ENCODE peak calls at places on chromosome 15, in seven cellular contexts. One of them, this sample, is unnamed.

GRCh38 chr15:63088532-63089245 is 33.0 kb upstream of the LACTB start:
- DNase-seq in endothelial cell: no peak
- DNase-seq in WTC11: no peak
- DNase-seq in H9: no peak
- DNase-seq in fibroblast of lung: no peak
- DNase-seq in nephron progenitor cell: no peak
- DNase-seq in BJ: no peak
- DNase-seq in this sample: no peak

GRCh38 chr15:31081568-31082250 is 19.8 kb downstream of the TRPM1 start:
- DNase-seq in endothelial cell: no peak
- DNase-seq in WTC11: no peak
- DNase-seq in H9: no peak
- DNase-seq in fibroblast of lung: no peak
- DNase-seq in nephron progenitor cell: no peak
- DNase-seq in BJ: no peak
- DNase-seq in this sample: peak; percentile 59

GRCh38 chr15:28125673-28126651 is 26.8 kb upstream of the OCA2 start:
- DNase-seq in endothelial cell: peak; percentile 33
- DNase-seq in WTC11: no peak
- DNase-seq in H9: no peak
- DNase-seq in fibroblast of lung: peak; percentile 73
- DNase-seq in nephron progenitor cell: no peak
- DNase-seq in BJ: no peak
- DNase-seq in this sample: no peak

GRCh38 chr15:86555939-86556725 is 476.5 kb downstream of the AGBL1 start:
- DNase-seq in endothelial cell: no peak
- DNase-seq in WTC11: no peak
- DNase-seq in H9: no peak
- DNase-seq in fibroblast of lung: no peak
- DNase-seq in nephron progenitor cell: no peak
- DNase-seq in BJ: no peak
- DNase-seq in this sample: no peak

GRCh38 chr15:42999201-42999779 is 78.7 kb upstream of the TTBK2 start:
- DNase-seq in endothelial cell: no peak
- DNase-seq in WTC11: no peak
- DNase-seq in H9: no peak
- DNase-seq in fibroblast of lung: no peak
- DNase-seq in nephron progenitor cell: no peak
- DNase-seq in BJ: no peak
- DNase-seq in this sample: no peak

GRCh38 chr15:67173015-67173414 is 81.4 kb downstream of the AAGAB start:
- DNase-seq in endothelial cell: no peak
- DNase-seq in WTC11: no peak
- DNase-seq in H9: no peak
- DNase-seq in fibroblast of lung: no peak
- DNase-seq in nephron progenitor cell: no peak
- DNase-seq in BJ: no peak
- DNase-seq in this sample: no peak

GRCh38 chr15:91855684-91856553 is 2.4 kb downstream of the SLCO3A1 start:
- DNase-seq in endothelial cell: peak; percentile 38
- DNase-seq in WTC11: peak; percentile 82
- DNase-seq in H9: peak; percentile 92
- DNase-seq in fibroblast of lung: no peak
- DNase-seq in nephron progenitor cell: peak; percentile 37
- DNase-seq in BJ: no peak
- DNase-seq in this sample: peak; percentile 44

GRCh38 chr15:90063733-90064247 is 38.5 kb downstream of the IDH2 start:
- DNase-seq in endothelial cell: no peak
- DNase-seq in WTC11: no peak
- DNase-seq in H9: no peak
- DNase-seq in fibroblast of lung: no peak
- DNase-seq in nephron progenitor cell: no peak
- DNase-seq in BJ: no peak
- DNase-seq in this sample: no peak

GRCh38 chr15:47728886-47729285 is 11.6 kb downstream of the SEMA6D start:
- DNase-seq in endothelial cell: no peak
- DNase-seq in WTC11: no peak
- DNase-seq in H9: no peak
- DNase-seq in fibroblast of lung: no peak
- DNase-seq in nephron progenitor cell: no peak
- DNase-seq in BJ: no peak
- DNase-seq in this sample: no peak

GRCh38 chr15:51162865-51163762 is 68.4 kb upstream of the TNFAIP8L3 start:
- DNase-seq in endothelial cell: peak; percentile 74
- DNase-seq in WTC11: peak; percentile 76
- DNase-seq in H9: peak; percentile 74
- DNase-seq in fibroblast of lung: peak; percentile 80
- DNase-seq in nephron progenitor cell: peak; percentile 78
- DNase-seq in BJ: no peak
- DNase-seq in this sample: peak; percentile 89

GRCh38 chr15:80141916-80142598 is 10.7 kb upstream of the FAH start:
- DNase-seq in endothelial cell: no peak
- DNase-seq in WTC11: no peak
- DNase-seq in H9: no peak
- DNase-seq in fibroblast of lung: no peak
- DNase-seq in nephron progenitor cell: no peak
- DNase-seq in BJ: no peak
- DNase-seq in this sample: no peak

GRCh38 chr15:36066757-36067156 is 512.7 kb upstream of the CDIN1 start:
- DNase-seq in endothelial cell: no peak
- DNase-seq in WTC11: no peak
- DNase-seq in H9: no peak
- DNase-seq in fibroblast of lung: no peak
- DNase-seq in nephron progenitor cell: no peak
- DNase-seq in BJ: no peak
- DNase-seq in this sample: no peak

GRCh38 chr15:65033659-65034269 is 4.3 kb upstream of the MTFMT start:
- DNase-seq in endothelial cell: no peak
- DNase-seq in WTC11: no peak
- DNase-seq in H9: no peak
- DNase-seq in fibroblast of lung: peak; percentile 76
- DNase-seq in nephron progenitor cell: no peak
- DNase-seq in BJ: no peak
- DNase-seq in this sample: no peak

GRCh38 chr15:88215249-88215648 is 41.3 kb downstream of the NTRK3 start:
- DNase-seq in endothelial cell: no peak
- DNase-seq in WTC11: no peak
- DNase-seq in H9: no peak
- DNase-seq in fibroblast of lung: no peak
- DNase-seq in nephron progenitor cell: no peak
- DNase-seq in BJ: no peak
- DNase-seq in this sample: no peak

GRCh38 chr15:70717237-70717793 is 46.0 kb downstream of the UACA start:
- DNase-seq in endothelial cell: no peak
- DNase-seq in WTC11: no peak
- DNase-seq in H9: no peak
- DNase-seq in fibroblast of lung: peak; percentile 42
- DNase-seq in nephron progenitor cell: no peak
- DNase-seq in BJ: no peak
- DNase-seq in this sample: no peak

GRCh38 chr15:91929509-91929908 is 76.0 kb downstream of the SLCO3A1 start:
- DNase-seq in endothelial cell: no peak
- DNase-seq in WTC11: no peak
- DNase-seq in H9: no peak
- DNase-seq in fibroblast of lung: no peak
- DNase-seq in nephron progenitor cell: no peak
- DNase-seq in BJ: no peak
- DNase-seq in this sample: no peak

GRCh38 chr15:77017761-77018720 is 23.1 kb downstream of the PSTPIP1 start:
- DNase-seq in endothelial cell: no peak
- DNase-seq in WTC11: no peak
- DNase-seq in H9: no peak
- DNase-seq in fibroblast of lung: no peak
- DNase-seq in nephron progenitor cell: no peak
- DNase-seq in BJ: no peak
- DNase-seq in this sample: no peak

GRCh38 chr15:38389924-38390542 is 63.9 kb upstream of the FAM98B start:
- DNase-seq in endothelial cell: peak; percentile 80
- DNase-seq in WTC11: peak; percentile 84
- DNase-seq in H9: peak; percentile 64
- DNase-seq in fibroblast of lung: peak; percentile 61
- DNase-seq in nephron progenitor cell: peak; percentile 76
- DNase-seq in BJ: no peak
- DNase-seq in this sample: peak; percentile 85

GRCh38 chr15:58077427-58077826 is 11.9 kb upstream of the ALDH1A2 start:
- DNase-seq in endothelial cell: no peak
- DNase-seq in WTC11: no peak
- DNase-seq in H9: no peak
- DNase-seq in fibroblast of lung: no peak
- DNase-seq in nephron progenitor cell: no peak
- DNase-seq in BJ: no peak
- DNase-seq in this sample: no peak
- TF ChIP-seq CTCF in endothelial cell: no peak
- TF ChIP-seq CTCF in WTC11: no peak
- TF ChIP-seq CTCF in H9: peak; percentile 63
- TF ChIP-seq CTCF in fibroblast of lung: no peak
- TF ChIP-seq CTCF in nephron progenitor cell: peak; percentile 13
- TF ChIP-seq CTCF in BJ: no peak
- TF ChIP-seq CTCF in this sample: no peak

DNA sequence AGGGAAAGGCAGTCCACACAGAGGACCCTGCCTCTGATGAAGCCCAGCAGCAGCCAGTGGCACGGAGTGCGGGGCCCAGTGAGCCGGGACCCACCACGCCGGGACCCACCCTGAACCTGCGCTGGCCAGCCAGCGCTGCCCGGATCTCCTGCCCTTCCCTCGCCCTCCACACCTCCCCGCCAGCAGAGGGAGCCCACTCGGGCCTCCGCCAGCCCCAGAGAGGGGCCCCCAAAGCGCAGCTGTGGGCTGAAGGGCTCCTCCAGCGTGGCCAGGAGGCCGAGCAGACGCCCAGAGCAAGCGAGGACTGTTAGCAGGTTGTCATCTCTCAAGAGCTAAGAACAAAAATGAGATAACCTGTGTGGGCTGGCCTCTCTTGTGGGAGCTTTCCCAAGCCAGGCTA is 81.3 kb upstream of the ATP10A start:
- DNase-seq in endothelial cell: no peak
- DNase-seq in WTC11: peak; percentile 26
- DNase-seq in H9: no peak
- DNase-seq in fibroblast of lung: no peak
- DNase-seq in nephron progenitor cell: no peak
- DNase-seq in BJ: no peak
- DNase-seq in this sample: no peak
- TF ChIP-seq CTCF in endothelial cell: no peak
- TF ChIP-seq CTCF in WTC11: no peak
- TF ChIP-seq CTCF in H9: peak; percentile 43
- TF ChIP-seq CTCF in fibroblast of lung: no peak
- TF ChIP-seq CTCF in nephron progenitor cell: no peak
- TF ChIP-seq CTCF in BJ: no peak
- TF ChIP-seq CTCF in this sample: no peak

GRCh38 chr15:25985179-25985578 is 122.1 kb upstream of the ATP10A start:
- DNase-seq in endothelial cell: no peak
- DNase-seq in WTC11: no peak
- DNase-seq in H9: no peak
- DNase-seq in fibroblast of lung: no peak
- DNase-seq in nephron progenitor cell: no peak
- DNase-seq in BJ: no peak
- DNase-seq in this sample: no peak

GRCh38 chr15:25987638-25988037 is 124.5 kb upstream of the ATP10A start:
- DNase-seq in endothelial cell: no peak
- DNase-seq in WTC11: no peak
- DNase-seq in H9: no peak
- DNase-seq in fibroblast of lung: no peak
- DNase-seq in nephron progenitor cell: no peak
- DNase-seq in BJ: no peak
- DNase-seq in this sample: no peak

GRCh38 chr15:25990245-25990644 is 127.1 kb upstream of the ATP10A start:
- DNase-seq in endothelial cell: no peak
- DNase-seq in WTC11: no peak
- DNase-seq in H9: no peak
- DNase-seq in fibroblast of lung: no peak
- DNase-seq in nephron progenitor cell: no peak
- DNase-seq in BJ: no peak
- DNase-seq in this sample: no peak

GRCh38 chr15:25989327-25989726 is 126.2 kb upstream of the ATP10A start:
- DNase-seq in endothelial cell: peak; percentile 6
- DNase-seq in WTC11: peak; percentile 78
- DNase-seq in H9: peak; percentile 49
- DNase-seq in fibroblast of lung: no peak
- DNase-seq in nephron progenitor cell: no peak
- DNase-seq in BJ: no peak
- DNase-seq in this sample: no peak
- TF ChIP-seq CTCF in endothelial cell: peak; percentile 25
- TF ChIP-seq CTCF in WTC11: peak; percentile 45
- TF ChIP-seq CTCF in H9: peak; percentile 66
- TF ChIP-seq CTCF in fibroblast of lung: no peak
- TF ChIP-seq CTCF in nephron progenitor cell: no peak
- TF ChIP-seq CTCF in BJ: peak; percentile 11
- TF ChIP-seq CTCF in this sample: no peak

GRCh38 chr15:39770748-39771689 is 11.6 kb downstream of the FSIP1 start:
- DNase-seq in endothelial cell: no peak
- DNase-seq in WTC11: no peak
- DNase-seq in H9: no peak
- DNase-seq in fibroblast of lung: peak; percentile 64
- DNase-seq in nephron progenitor cell: no peak
- DNase-seq in BJ: peak; percentile 79
- DNase-seq in this sample: no peak
- TF ChIP-seq CTCF in endothelial cell: no peak
- TF ChIP-seq CTCF in WTC11: no peak
- TF ChIP-seq CTCF in H9: no peak
- TF ChIP-seq CTCF in fibroblast of lung: no peak
- TF ChIP-seq CTCF in nephron progenitor cell: no peak
- TF ChIP-seq CTCF in BJ: peak; percentile 9
- TF ChIP-seq CTCF in this sample: no peak

GRCh38 chr15:52772766-52773165 is 17.4 kb downstream of the ONECUT1 start:
- DNase-seq in endothelial cell: no peak
- DNase-seq in WTC11: no peak
- DNase-seq in H9: no peak
- DNase-seq in fibroblast of lung: no peak
- DNase-seq in nephron progenitor cell: no peak
- DNase-seq in BJ: no peak
- DNase-seq in this sample: no peak
- TF ChIP-seq CTCF in endothelial cell: no peak
- TF ChIP-seq CTCF in WTC11: no peak
- TF ChIP-seq CTCF in H9: no peak
- TF ChIP-seq CTCF in fibroblast of lung: no peak
- TF ChIP-seq CTCF in nephron progenitor cell: no peak
- TF ChIP-seq CTCF in BJ: no peak
- TF ChIP-seq CTCF in this sample: no peak

This sample was measured in osteocyte.